ENCODE peak calls at places on chromosomes 2 and 18, in ten cellular contexts. A, Z, Q, S, W, R, D, N, J and Y are unnamed samples.

GRCh38 chr2:8522682-8523081 is 159.2 kb upstream of the ID2 start:
- DNase-seq in A (no peak), Z (no peak), Q (no peak), S (no peak), W (no peak), R (no peak), D (no peak), N (no peak), J (no peak), Y (no peak)

GRCh38 chr2:150484006-150484405 is 3.5 kb downstream of the RND3 start:
- DNase-seq in A (no peak), Z (no peak), Q (no peak), S (no peak), W (no peak), R (no peak), D (no peak), N (no peak), J (no peak), Y (peak)

GRCh38 chr2:175957845-175958244 is 44.2 kb downstream of the LNPK start:
- DNase-seq in A (no peak), Z (no peak), Q (no peak), S (no peak), W (no peak), R (no peak), D (no peak), N (no peak), J (no peak), Y (no peak)

GRCh38 chr2:173652311-173652710 is 297.6 kb downstream of the CDCA7 start:
- DNase-seq in A (no peak), Z (peak), Q (no peak), S (peak), W (no peak), R (no peak), D (no peak), N (no peak), J (no peak), Y (no peak)

GRCh38 chr2:2714413-2714812 is 383.3 kb upstream of the MYT1L start:
- DNase-seq in A (no peak), Z (no peak), Q (no peak), S (no peak), W (no peak), R (no peak), D (no peak), N (no peak), J (no peak), Y (no peak)

GRCh38 chr18:25853716-25854465 is 236.5 kb downstream of the SS18 start:
- DNase-seq in A (no peak), Z (no peak), Q (no peak), S (peak), W (no peak), R (no peak), D (no peak), N (no peak), J (no peak), Y (no peak)

GRCh38 chr2:147846382-147847081 is 1.7 kb downstream of the ACVR2A start:
- DNase-seq in A (no peak), Z (no peak), Q (no peak), S (no peak), W (no peak), R (no peak), D (no peak), N (no peak), J (no peak), Y (no peak)

GRCh38 chr2:178807227-178808008 is at the start of gene TTN:
- DNase-seq in A (peak), Z (no peak), Q (peak), S (no peak), W (no peak), R (no peak), D (no peak), N (no peak), J (peak), Y (no peak)

GRCh38 chr2:216298719-216299118 is 73.6 kb downstream of the MARCHF4 start:
- DNase-seq in A (no peak), Z (peak), Q (no peak), S (no peak), W (no peak), R (no peak), D (no peak), N (no peak), J (no peak), Y (no peak)

GRCh38 chr2:78541451-78542267 is 483.8 kb upstream of the REG3G start:
- DNase-seq in A (no peak), Z (no peak), Q (no peak), S (no peak), W (no peak), R (no peak), D (no peak), N (no peak), J (no peak), Y (peak)

GRCh38 chr2:85834456-85834855 is 54.3 kb downstream of the ST3GAL5 start:
- DNase-seq in A (no peak), Z (no peak), Q (no peak), S (no peak), W (no peak), R (no peak), D (no peak), N (no peak), J (no peak), Y (no peak)

GRCh38 chr2:241659150-241659739 is 21.8 kb downstream of the ATG4B start:
- DNase-seq in A (no peak), Z (peak), Q (peak), S (peak), W (peak), R (peak), D (no peak), N (no peak), J (peak), Y (peak)

GRCh38 chr2:23124214-23124735 is 260.7 kb upstream of the KLHL29 start:
- DNase-seq in A (no peak), Z (no peak), Q (no peak), S (no peak), W (no peak), R (no peak), D (no peak), N (no peak), J (no peak), Y (no peak)

GRCh38 chr18:61861372-61861771 is 31.4 kb downstream of the RNF152 start:
- DNase-seq in A (no peak), Z (no peak), Q (no peak), S (no peak), W (no peak), R (no peak), D (no peak), N (no peak), J (no peak), Y (no peak)

GRCh38 chr2:98348066-98348561 is 1.9 kb downstream of the CNGA3 start:
- DNase-seq in A (no peak), Z (no peak), Q (no peak), S (no peak), W (peak), R (no peak), D (no peak), N (no peak), J (no peak), Y (peak)

GRCh38 chr2:150866431-150866830 is 379.0 kb upstream of the RND3 start:
- DNase-seq in A (no peak), Z (no peak), Q (no peak), S (no peak), W (no peak), R (no peak), D (no peak), N (no peak), J (no peak), Y (no peak)

GRCh38 chr2:55490554-55490953 is 29.0 kb upstream of the CFAP36 start:
- DNase-seq in A (peak), Z (peak), Q (peak), S (peak), W (no peak), R (peak), D (no peak), N (no peak), J (peak), Y (peak)

GRCh38 chr2:85151026-85151425 is 17.8 kb downstream of the TCF7L1 start:
- DNase-seq in A (no peak), Z (no peak), Q (no peak), S (no peak), W (no peak), R (no peak), D (no peak), N (no peak), J (no peak), Y (no peak)

GRCh38 chr2:129481306-129482219 is 497.9 kb upstream of the RAB6C start:
- DNase-seq in A (no peak), Z (no peak), Q (no peak), S (no peak), W (no peak), R (no peak), D (no peak), N (no peak), J (no peak), Y (no peak)

GRCh38 chr2:129483366-129483765 is 496.1 kb upstream of the RAB6C start:
- DNase-seq in A (no peak), Z (no peak), Q (no peak), S (no peak), W (peak), R (no peak), D (peak), N (no peak), J (no peak), Y (no peak)

GRCh38 chr2:129480790-129481189 is 498.7 kb upstream of the RAB6C start:
- DNase-seq in A (no peak), Z (no peak), Q (no peak), S (no peak), W (no peak), R (no peak), D (no peak), N (no peak), J (no peak), Y (no peak)

GRCh38 chr2:129484999-129485398 is 494.5 kb upstream of the RAB6C start:
- DNase-seq in A (no peak), Z (no peak), Q (no peak), S (no peak), W (no peak), R (no peak), D (no peak), N (no peak), J (no peak), Y (no peak)

DNA sequence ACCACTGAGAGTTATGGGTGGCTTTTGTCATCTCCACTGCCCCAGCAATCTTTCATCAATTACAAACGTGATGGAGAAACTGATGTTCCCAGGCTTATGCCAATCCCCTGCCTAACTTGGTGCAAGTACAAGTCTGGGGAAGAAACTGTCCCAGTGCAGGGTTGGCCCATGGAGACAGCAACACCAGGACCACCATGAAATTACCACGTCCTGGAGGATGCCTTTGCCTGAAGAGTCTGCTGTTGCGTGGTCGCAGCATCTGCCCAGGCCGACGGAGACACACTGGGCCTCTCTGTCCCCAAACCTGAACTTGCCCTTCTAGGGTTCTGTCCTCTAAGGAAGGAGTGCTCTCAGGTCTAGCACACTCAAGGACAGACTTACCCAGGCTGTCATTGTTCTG is 496.8 kb upstream of the RAB6C start:
- DNase-seq in A (no peak), Z (no peak), Q (no peak), S (no peak), W (no peak), R (no peak), D (no peak), N (no peak), J (no peak), Y (no peak)
- H3K27ac ChIP-seq in A (no peak), Z (no peak), Q (no peak), S (no peak), W (no peak), R (no peak), D (no peak), N (no peak), J (no peak), Y (no peak)

GRCh38 chr2:65658253-65658652 is 225.9 kb upstream of the SPRED2 start:
- DNase-seq in A (no peak), Z (no peak), Q (no peak), S (no peak), W (no peak), R (no peak), D (no peak), N (no peak), J (no peak), Y (no peak)

GRCh38 chr2:65658871-65659270 is 226.5 kb upstream of the SPRED2 start:
- DNase-seq in A (no peak), Z (no peak), Q (no peak), S (no peak), W (no peak), R (no peak), D (no peak), N (no peak), J (no peak), Y (no peak)

GRCh38 chr2:65661980-65662653 is 229.7 kb upstream of the SPRED2 start:
- DNase-seq in A (no peak), Z (no peak), Q (no peak), S (no peak), W (no peak), R (no peak), D (no peak), N (no peak), J (no peak), Y (no peak)

GRCh38 chr2:65662654-65663432 is 230.4 kb upstream of the SPRED2 start:
- DNase-seq in A (no peak), Z (peak), Q (no peak), S (no peak), W (no peak), R (no peak), D (no peak), N (no peak), J (no peak), Y (no peak)

DNA sequence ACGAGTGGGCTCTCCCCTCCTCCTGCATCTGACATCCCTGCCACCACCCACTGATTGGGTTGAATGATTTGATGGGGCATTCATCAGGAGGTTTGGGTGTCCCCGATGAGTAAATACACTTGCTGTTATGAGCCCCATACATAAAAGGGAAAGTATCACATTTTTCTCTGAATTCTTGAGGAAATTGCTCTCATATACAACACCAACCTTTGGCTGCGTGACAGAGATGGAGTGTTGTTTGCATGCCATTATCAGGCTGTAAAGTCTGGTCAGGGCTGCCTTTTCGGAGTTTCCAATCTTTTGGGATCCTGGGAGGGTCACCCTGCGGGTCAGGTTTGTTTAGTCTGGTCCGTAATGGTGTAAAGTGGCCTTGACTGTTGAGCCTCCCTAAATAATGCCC is 227.9 kb upstream of the SPRED2 start:
- DNase-seq in A (no peak), Z (no peak), Q (no peak), S (peak), W (no peak), R (no peak), D (no peak), N (no peak), J (no peak), Y (no peak)
- H3K27ac ChIP-seq in A (no peak), Z (no peak), Q (no peak), S (no peak), W (no peak), R (no peak), D (no peak), N (no peak), J (no peak), Y (no peak)

GRCh38 chr2:191983186-191983585 is 136.3 kb upstream of the CAVIN2 start:
- DNase-seq in A (no peak), Z (no peak), Q (no peak), S (no peak), W (no peak), R (no peak), D (no peak), N (no peak), J (no peak), Y (no peak)
- H3K27ac ChIP-seq in A (no peak), Z (no peak), Q (no peak), S (no peak), W (no peak), R (no peak), D (no peak), N (no peak), J (no peak), Y (no peak)

GRCh38 chr2:200040831-200041230 is 85.4 kb downstream of the MAIP1 start:
- DNase-seq in A (no peak), Z (no peak), Q (no peak), S (no peak), W (no peak), R (no peak), D (no peak), N (no peak), J (no peak), Y (no peak)
- H3K27ac ChIP-seq in A (no peak), Z (peak), Q (no peak), S (no peak), W (no peak), R (no peak), D (no peak), N (no peak), J (no peak), Y (no peak)

DNA sequence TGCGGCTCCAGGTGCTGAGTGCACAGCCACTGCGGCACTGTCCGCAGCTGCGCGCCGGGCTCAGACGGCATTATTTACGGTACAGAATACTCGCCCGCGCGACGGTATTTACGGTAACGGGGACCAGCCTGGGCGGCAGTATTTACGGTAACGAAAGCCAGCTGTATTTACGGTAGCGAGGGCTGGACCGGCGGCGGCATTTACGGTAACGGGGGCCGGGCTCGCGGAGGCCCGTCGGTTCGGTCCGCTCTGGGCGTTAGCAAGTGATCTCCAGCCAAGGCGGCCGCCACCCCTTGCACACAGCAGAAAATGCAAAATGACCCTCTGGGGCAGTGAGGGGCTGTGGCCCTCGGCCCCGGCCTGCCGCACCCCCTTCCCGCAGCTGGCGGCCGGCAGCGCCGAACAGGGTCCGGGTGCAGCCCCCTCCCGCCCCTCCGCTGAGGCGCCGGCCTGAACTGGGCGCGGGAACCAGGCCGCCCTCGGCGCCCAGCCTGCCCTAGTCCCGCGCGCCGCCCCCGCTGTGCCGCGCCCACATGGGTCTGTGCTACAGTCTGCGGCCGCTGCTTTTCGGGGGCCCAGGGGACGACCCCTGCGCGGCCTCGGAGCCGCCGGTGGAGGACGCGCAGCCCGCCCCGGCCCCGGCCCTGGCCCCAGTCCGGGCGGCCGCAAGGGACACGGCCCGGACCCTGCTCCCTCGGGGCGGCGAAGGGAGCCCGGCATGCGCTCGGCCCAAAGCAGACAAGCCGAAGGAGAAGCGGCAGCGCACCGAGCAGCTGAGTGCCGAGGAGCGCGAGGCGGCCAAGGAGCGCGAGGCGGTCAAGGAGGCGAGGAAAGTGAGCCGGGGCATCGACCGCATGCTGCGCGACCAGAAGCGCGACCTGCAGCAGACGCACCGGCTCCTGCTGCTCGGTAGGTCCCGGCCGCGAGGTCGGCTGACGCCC is at the start of gene GNAL:
- DNase-seq in A (peak), Z (peak), Q (peak), S (peak), W (peak), R (peak), D (no peak), N (peak), J (peak), Y (peak)
- H3K27ac ChIP-seq in A (peak), Z (no peak), Q (no peak), S (no peak), W (no peak), R (peak), D (no peak), N (no peak), J (no peak), Y (no peak)

GRCh38 chr2:60356346-60356745 is 197.1 kb downstream of the BCL11A start:
- DNase-seq in A (no peak), Z (no peak), Q (no peak), S (no peak), W (no peak), R (no peak), D (no peak), N (no peak), J (no peak), Y (no peak)

GRCh38 chr2:60353863-60354262 is 199.6 kb downstream of the BCL11A start:
- DNase-seq in A (no peak), Z (no peak), Q (no peak), S (no peak), W (no peak), R (no peak), D (peak), N (no peak), J (no peak), Y (no peak)

GRCh38 chr2:60355849-60356261 is 197.6 kb downstream of the BCL11A start:
- DNase-seq in A (no peak), Z (no peak), Q (no peak), S (no peak), W (no peak), R (no peak), D (no peak), N (no peak), J (no peak), Y (no peak)

GRCh38 chr2:60353406-60353800 is 200.1 kb downstream of the BCL11A start:
- DNase-seq in A (no peak), Z (no peak), Q (no peak), S (no peak), W (no peak), R (no peak), D (no peak), N (no peak), J (no peak), Y (no peak)

DNA sequence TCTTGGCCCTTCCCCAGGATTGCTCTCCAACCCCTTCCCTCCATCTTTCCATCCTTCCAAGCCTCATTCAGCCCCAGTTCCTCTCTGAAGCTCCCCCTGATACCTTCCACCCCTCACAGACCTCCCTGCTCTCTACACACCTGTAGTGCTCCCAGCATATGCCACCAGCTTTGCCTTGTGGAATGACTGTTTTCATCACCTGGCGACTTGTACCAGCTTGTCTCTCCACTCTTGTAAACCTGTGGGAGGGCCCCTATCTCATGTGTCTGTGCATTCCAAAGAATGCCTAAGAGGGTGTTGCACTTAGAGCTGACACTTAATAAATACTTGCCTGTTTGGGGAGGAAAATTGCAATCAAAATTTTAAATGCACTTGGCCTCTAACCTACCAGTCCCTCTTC is 198.7 kb downstream of the BCL11A start:
- DNase-seq in A (no peak), Z (no peak), Q (no peak), S (no peak), W (no peak), R (no peak), D (no peak), N (no peak), J (no peak), Y (no peak)
- H3K27ac ChIP-seq in A (no peak), Z (no peak), Q (no peak), S (no peak), W (no peak), R (no peak), D (peak), N (no peak), J (no peak), Y (no peak)